ENCODE peak calls at places on chromosomes 11 and 22, in four cellular contexts. U is HepG2, J is GM12878, E is K562. Q is an unnamed sample.

GRCh38 chr11:73614591-73614990 is 16.7 kb upstream of the FAM168A start:
- DNase-seq in E (no peak), J (no peak), U (no peak), Q (no peak)

GRCh38 chr22:49268924-49269323 is 558.7 kb downstream of the BRD1 start:
- DNase-seq in J (no peak), U (no peak), E (no peak), Q (no peak)

GRCh38 chr11:83257638-83258229 is 28.4 kb downstream of the CCDC90B start:
- DNase-seq in J (no peak), E (no peak), U (peak), Q (no peak)

GRCh38 chr11:34523053-34523452 is 9.5 kb upstream of the ELF5 start:
- DNase-seq in E (no peak), J (no peak), U (no peak), Q (no peak)

GRCh38 chr11:59219836-59220235 is 7.1 kb upstream of the MPEG1 start:
- DNase-seq in U (no peak), E (no peak), J (no peak), Q (no peak)

GRCh38 chr22:46150615-46151423 is 493 bp downstream of the PPARA start:
- DNase-seq in E (peak), U (no peak), J (no peak), Q (peak)

GRCh38 chr11:69321877-69322350 is 28.0 kb downstream of the MYEOV start:
- DNase-seq in U (no peak), E (no peak), J (no peak), Q (no peak)

GRCh38 chr11:60528934-60529333 is 13.7 kb downstream of the MS4A13 start:
- DNase-seq in U (no peak), E (no peak), J (peak), Q (no peak)

GRCh38 chr11:97683733-97684132 is 1293.9 kb downstream of the JRKL start:
- DNase-seq in E (peak), U (peak), J (no peak), Q (peak)

GRCh38 chr11:706439-706956 is 467 bp downstream of the EPS8L2 start:
- DNase-seq in J (no peak), U (no peak), E (no peak), Q (no peak)

GRCh38 chr22:25395915-25396314 is 168.6 kb upstream of the GRK3 start:
- DNase-seq in J (no peak), U (peak), E (no peak), Q (no peak)

GRCh38 chr22:32661296-32661695 is 140.2 kb upstream of the TIMP3 start:
- DNase-seq in J (no peak), U (no peak), E (no peak), Q (no peak)

GRCh38 chr22:50274311-50274710 is 4.1 kb upstream of the MAPK11 start:
- DNase-seq in E (peak), J (no peak), U (peak), Q (no peak)

GRCh38 chr11:2774173-2775082 is 74.6 kb upstream of the KCNQ1OT1 start:
- DNase-seq in J (no peak), U (no peak), E (no peak), Q (peak)

GRCh38 chr22:40385041-40385782 is 14.8 kb downstream of the SGSM3 start:
- DNase-seq in E (no peak), J (no peak), U (no peak), Q (no peak)

GRCh38 chr11:85809191-85809590 is 1.8 kb downstream of the SYTL2 start:
- DNase-seq in J (no peak), E (no peak), U (no peak), Q (no peak)

GRCh38 chr11:10305262-10305963 is 540 bp downstream of the ADM start:
- DNase-seq in U (peak), E (peak), J (no peak), Q (peak)

GRCh38 chr11:60130496-60130895 is 42.0 kb downstream of the MS4A2 start:
- DNase-seq in E (peak), U (peak), J (no peak), Q (peak)

GRCh38 chr11:39149214-39149613 is 2310.2 kb downstream of the LRRC4C start:
- DNase-seq in U (no peak), E (no peak), J (no peak), Q (no peak)

GRCh38 chr11:88016392-88017020 is 158.7 kb downstream of the RAB38 start:
- DNase-seq in E (peak), J (peak), U (peak), Q (peak)

GRCh38 chr11:117000741-117001096 is 97.5 kb downstream of the SIK3 start:
- DNase-seq in U (no peak), E (no peak), J (no peak), Q (no peak)

GRCh38 chr22:32005453-32005852 is 37.6 kb upstream of the SLC5A1 start:
- DNase-seq in E (no peak), U (no peak), J (no peak), Q (no peak)

GRCh38 chr11:20388096-20389055 is 860 bp downstream of the PRMT3 start:
- DNase-seq in E (peak), J (no peak), U (peak), Q (no peak)

GRCh38 chr11:102306817-102307814 is 10.2 kb upstream of the BIRC3 start:
- DNase-seq in J (no peak), U (no peak), E (no peak), Q (no peak)

GRCh38 chr11:46417711-46418110 is 26.1 kb upstream of the CHRM4 start:
- DNase-seq in E (no peak), J (no peak), U (no peak), Q (no peak)

GRCh38 chr11:128575174-128575955 is 12.0 kb downstream of the ETS1 start:
- DNase-seq in J (no peak), E (no peak), U (no peak), Q (no peak)

GRCh38 chr11:13297917-13298356 is 20.3 kb downstream of the BMAL1 start:
- DNase-seq in E (no peak), J (no peak), U (peak), Q (no peak)

GRCh38 chr22:45310331-45311032 is 748 bp downstream of the FAM118A start:
- DNase-seq in J (no peak), E (no peak), U (no peak), Q (no peak)

GRCh38 chr11:116471608-116472007 is 301.2 kb downstream of the BUD13 start:
- DNase-seq in J (no peak), U (peak), E (no peak), Q (no peak)

GRCh38 chr22:42932197-42932519 is 75.1 kb upstream of the ARFGAP3 start:
- DNase-seq in U (no peak), E (no peak), J (no peak), Q (no peak)
- TF ChIP-seq ETV6 in U (no peak), E (no peak), J (no peak), Q (no peak)

GRCh38 chr11:17921620-17922473 is 91.0 kb downstream of the SERGEF start:
- DNase-seq in E (peak), U (no peak), J (no peak), Q (no peak)
- TF ChIP-seq ETV6 in E (no peak), U (no peak), J (no peak), Q (no peak)

DNA sequence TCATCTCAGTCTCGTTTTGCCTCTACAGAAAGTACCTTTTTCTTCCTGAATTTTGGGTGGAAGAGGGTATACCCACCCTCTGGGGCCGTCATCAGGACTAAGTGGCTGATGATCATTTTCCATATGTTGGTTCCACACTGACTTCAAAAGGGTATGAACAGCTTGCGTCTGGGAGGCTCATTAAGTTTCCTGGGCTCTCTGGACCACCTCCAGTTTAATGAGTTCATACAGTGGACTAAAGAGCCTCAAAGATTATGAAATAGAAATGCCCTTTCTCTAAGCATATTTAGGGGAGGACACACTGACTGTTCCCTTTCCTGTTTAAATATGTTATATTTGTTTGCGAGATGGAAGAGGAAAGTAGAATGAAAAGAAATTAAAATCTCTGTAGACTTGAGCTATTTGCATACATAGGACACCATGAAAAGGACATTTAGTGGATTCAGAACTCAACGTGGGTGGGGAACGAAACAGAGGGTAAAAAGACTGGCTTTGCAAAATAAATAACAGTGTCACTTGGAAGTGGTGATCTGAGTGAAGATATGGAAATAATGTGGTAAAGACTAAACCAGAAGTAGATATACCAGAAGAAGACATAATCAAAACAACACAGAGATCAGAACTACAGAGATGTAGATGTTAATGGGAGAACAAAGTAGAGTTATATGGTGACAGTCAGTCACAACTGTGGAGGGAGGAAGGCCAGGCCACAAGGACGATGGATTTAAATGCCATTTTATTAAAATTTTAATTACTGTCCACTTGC is 18.7 kb downstream of the LDLRAD3 start:
- DNase-seq in J (no peak), U (no peak), E (no peak), Q (no peak)
- TF ChIP-seq ETV6 in J (no peak), U (no peak), E (no peak), Q (no peak)

GRCh38 chr11:64531906-64532312 is 59.1 kb upstream of the SLC22A12 start:
- DNase-seq in J (no peak), U (no peak), E (no peak), Q (no peak)
- TF ChIP-seq ETV6 in J (no peak), U (no peak), E (no peak), Q (no peak)

GRCh38 chr11:68216171-68216938 is 3.3 kb upstream of the KMT5B start:
- DNase-seq in U (no peak), J (no peak), E (no peak), Q (no peak)
- TF ChIP-seq ETV6 in U (no peak), J (no peak), E (no peak), Q (no peak)

Q was measured in WTC11.